ENCODE peak calls at places on chromosomes 4 and X, in ten cellular contexts. B, F, A, T, P, Q, J, X, Y and R are unnamed samples.

GRCh38 chr4:59381591-59381990 is 1818.5 kb upstream of the ADGRL3 start:
- DNase-seq in B (no peak), F (no peak), A (no peak), T (no peak), P (no peak), Q (no peak), J (no peak), X (no peak), Y (no peak), R (no peak)

GRCh38 chr4:60396680-60397079 is 803.4 kb upstream of the ADGRL3 start:
- DNase-seq in B (no peak), F (no peak), A (no peak), T (no peak), P (no peak), Q (no peak), J (no peak), X (no peak), Y (no peak), R (no peak)

GRCh38 chr4:95547708-95548471 is 883 bp downstream of the UNC5C start:
- DNase-seq in B (no peak), F (peak), A (no peak), T (no peak), P (peak), Q (no peak), J (no peak), X (no peak), Y (no peak), R (no peak)

GRCh38 chr4:53671757-53672156 is 80.5 kb upstream of the LNX1 start:
- DNase-seq in B (no peak), F (no peak), A (no peak), T (no peak), P (no peak), Q (no peak), J (no peak), X (no peak), Y (no peak), R (no peak)

GRCh38 chr4:169253087-169253675 is 17.6 kb downstream of the SH3RF1 start:
- DNase-seq in B (no peak), F (no peak), A (no peak), T (no peak), P (no peak), Q (no peak), J (no peak), X (no peak), Y (no peak), R (no peak)

GRCh38 chrX:10620121-10620699 is at the start of gene MID1:
- DNase-seq in B (peak), F (peak), A (peak), T (peak), P (peak), Q (peak), J (peak), X (no peak), Y (no peak), R (no peak)

GRCh38 chr4:88531549-88531948 is 8.0 kb upstream of the PYURF start:
- DNase-seq in B (no peak), F (no peak), A (no peak), T (no peak), P (no peak), Q (no peak), J (no peak), X (no peak), Y (no peak), R (no peak)

GRCh38 chr4:176323511-176324160 is 3.9 kb downstream of the SPCS3 start:
- DNase-seq in B (no peak), F (peak), A (no peak), T (no peak), P (no peak), Q (no peak), J (no peak), X (no peak), Y (no peak), R (no peak)

GRCh38 chr4:4818440-4819212 is 40.8 kb upstream of the MSX1 start:
- DNase-seq in B (no peak), F (no peak), A (no peak), T (no peak), P (no peak), Q (no peak), J (no peak), X (no peak), Y (no peak), R (no peak)

GRCh38 chrX:38641197-38641596 is 79.9 kb downstream of the TSPAN7 start:
- DNase-seq in B (no peak), F (no peak), A (no peak), T (no peak), P (no peak), Q (no peak), J (no peak), X (no peak), Y (no peak), R (no peak)

GRCh38 chr4:74037076-74037475 is 1.4 kb downstream of the CXCL3 start:
- DNase-seq in B (no peak), F (no peak), A (no peak), T (no peak), P (peak), Q (no peak), J (no peak), X (no peak), Y (no peak), R (no peak)